ENCODE peak calls at places on chromosomes 3 and 15, in five cellular contexts. L is body of pancreas, W is SW 1271, B is nucleus accumbens, Z is osteocyte. X is an unnamed sample.

GRCh38 chr3:16064660-16065414 is 109.6 kb upstream of the GALNT15 start:
- DNase-seq in L (peak; percentile 48), W (peak; percentile 24), B (peak; percentile 67), Z (no peak), X (peak; percentile 50)

GRCh38 chr15:44836094-44836493 is 99.8 kb downstream of the TRIM69 start:
- DNase-seq in L (no peak), W (no peak), B (no peak), Z (no peak), X (no peak)

GRCh38 chr3:52792961-52793695 is 1.5 kb upstream of the ITIH3 start:
- DNase-seq in L (no peak), W (no peak), B (no peak), Z (no peak), X (no peak)

GRCh38 chr3:33438284-33438668 is 1.9 kb downstream of the UBP1 start:
- DNase-seq in L (peak; percentile 35), W (peak; percentile 71), B (no peak), Z (no peak), X (no peak)

GRCh38 chr15:52642386-52643361 is 36.5 kb downstream of the ATOSA start:
- DNase-seq in L (no peak), W (no peak), B (no peak), Z (no peak), X (no peak)

GRCh38 chr3:29314727-29315088 is 33.8 kb downstream of the RBMS3 start:
- DNase-seq in L (no peak), W (no peak), B (no peak), Z (no peak), X (no peak)

GRCh38 chr3:126179825-126180476 is 435 bp downstream of the ALDH1L1 start:
- DNase-seq in L (peak; percentile 87), W (no peak), B (peak; percentile 23), Z (no peak), X (peak; percentile 12)

GRCh38 chr15:71748327-71748726 is 62.0 kb upstream of the NR2E3 start:
- DNase-seq in L (no peak), W (no peak), B (no peak), Z (no peak), X (no peak)

GRCh38 chr15:41332788-41333527 is at the start of gene NUSAP1:
- DNase-seq in L (no peak), W (no peak), B (no peak), Z (no peak), X (no peak)

GRCh38 chr3:40843851-40844548 is 319.2 kb downstream of the ZNF621 start:
- DNase-seq in L (no peak), W (no peak), B (no peak), Z (peak; percentile 36), X (no peak)

GRCh38 chr15:41336549-41336948 is 3.9 kb downstream of the NUSAP1 start:
- DNase-seq in L (no peak), W (no peak), B (no peak), Z (no peak), X (no peak)

GRCh38 chr15:68493629-68494028 is 61.7 kb upstream of the ITGA11 start:
- DNase-seq in L (no peak), W (no peak), B (no peak), Z (no peak), X (no peak)

GRCh38 chr3:43468141-43468540 is 153.7 kb downstream of the ANO10 start:
- DNase-seq in L (no peak), W (no peak), B (no peak), Z (no peak), X (no peak)

GRCh38 chr3:133894334-133895207 is 1.1 kb downstream of the RAB6B start:
- DNase-seq in L (peak; percentile 25), W (no peak), B (no peak), Z (no peak), X (no peak)

GRCh38 chr15:74449066-74449465 is 11.9 kb downstream of the UBL7 start:
- DNase-seq in L (no peak), W (no peak), B (no peak), Z (no peak), X (no peak)

GRCh38 chr3:16668776-16669545 is 63.7 kb upstream of the DAZL start:
- DNase-seq in L (no peak), W (no peak), B (no peak), Z (no peak), X (no peak)

GRCh38 chr3:32870373-32871091 is 52.7 kb downstream of the TRIM71 start:
- DNase-seq in L (no peak), W (no peak), B (no peak), Z (no peak), X (no peak)

GRCh38 chr3:40800343-40800742 is 275.6 kb downstream of the ZNF621 start:
- DNase-seq in L (peak; percentile 13), W (peak; percentile 97), B (no peak), Z (no peak), X (no peak)

GRCh38 chr3:48716508-48716981 is 476 bp downstream of the IP6K2 start:
- DNase-seq in L (peak; percentile 26), W (no peak), B (no peak), Z (no peak), X (no peak)

GRCh38 chr3:62149539-62149938 is 223.8 kb downstream of the FEZF2 start:
- DNase-seq in L (no peak), W (no peak), B (no peak), Z (no peak), X (no peak)

GRCh38 chr3:17678116-17678741 is 64.2 kb downstream of the TBC1D5 start:
- DNase-seq in L (no peak), W (no peak), B (no peak), Z (no peak), X (no peak)

GRCh38 chr3:45516829-45517228 is 77.7 kb upstream of the LIMD1 start:
- DNase-seq in L (no peak), W (no peak), B (no peak), Z (no peak), X (no peak)

GRCh38 chr3:9903238-9903624 is 583 bp downstream of the IL17RE start:
- DNase-seq in L (no peak), W (peak; percentile 53), B (no peak), Z (no peak), X (no peak)

GRCh38 chr3:115830764-115831395 is 207.6 kb downstream of the GAP43 start:
- DNase-seq in L (no peak), W (no peak), B (no peak), Z (no peak), X (no peak)

GRCh38 chr15:95559875-95560394 is 770.6 kb upstream of the NR2F2 start:
- DNase-seq in L (no peak), W (peak; percentile 91), B (no peak), Z (no peak), X (no peak)

GRCh38 chr3:54853573-54854404 is 74.1 kb downstream of the LRTM1 start:
- DNase-seq in L (peak; percentile 78), W (peak; percentile 6), B (peak; percentile 56), Z (peak; percentile 93), X (peak; percentile 68)

GRCh38 chr15:68574629-68575028 is 4.2 kb upstream of the CORO2B start:
- DNase-seq in L (no peak), W (no peak), B (no peak), Z (no peak), X (no peak)

GRCh38 chr3:129502641-129503386 is 25.6 kb upstream of the RHO start:
- DNase-seq in L (no peak), W (no peak), B (no peak), Z (no peak), X (no peak)

GRCh38 chr15:99999282-100000070 is 266.2 kb upstream of the LYSMD4 start:
- DNase-seq in L (no peak), W (no peak), B (no peak), Z (no peak), X (no peak)

GRCh38 chr3:194009019-194009418 is 126.9 kb upstream of the HES1 start:
- DNase-seq in L (no peak), W (no peak), B (no peak), Z (no peak), X (no peak)

GRCh38 chr3:150097588-150097890 is 126.8 kb upstream of the PFN2 start:
- DNase-seq in L (no peak), W (no peak), B (no peak), Z (no peak), X (no peak)

GRCh38 chr3:31880020-31880419 is 101.0 kb downstream of the OSBPL10 start:
- DNase-seq in L (no peak), W (no peak), B (no peak), Z (no peak), X (no peak)

GRCh38 chr3:138113309-138113708 is 2.1 kb downstream of the DZIP1L start:
- DNase-seq in L (peak; percentile 54), W (no peak), B (no peak), Z (no peak), X (no peak)

X was measured in occipital lobe.